ENCODE peak calls at places on chromosome 21, in seven cellular contexts. One of them, this sample, is unnamed.

GRCh38 chr21:41032536-41032935 is 135.4 kb upstream of the BACE2 start:
- DNase-seq in cerebellar nuclear complex: no peak
- DNase-seq in activated CD4-positive, alpha-beta memory T cell treated with anti-CD3 and anti-CD28 coated beads for 36 hours: no peak
- DNase-seq in activated gamma-delta T cell treated with Interleukin-2 at 50 U/mL for 16 hours: no peak
- DNase-seq in DMS153: no peak
- DNase-seq in stimulated activated CD4-positive, alpha-beta T cell treated with anti-CD3 and anti-CD28 coated beads, Interleukin-2, amount 100 ng/mL, for 24 hours: no peak
- DNase-seq in uterus: no peak
- DNase-seq in this sample: no peak

GRCh38 chr21:44701541-44701940 is 4.6 kb downstream of the KRTAP10-12 start:
- DNase-seq in DMS153: no peak
- DNase-seq in uterus: no peak
- DNase-seq in stimulated activated CD4-positive, alpha-beta T cell treated with anti-CD3 and anti-CD28 coated beads, Interleukin-2, amount 100 ng/mL, for 24 hours: peak
- DNase-seq in activated CD4-positive, alpha-beta memory T cell treated with anti-CD3 and anti-CD28 coated beads for 36 hours: no peak
- DNase-seq in cerebellar nuclear complex: no peak
- DNase-seq in activated gamma-delta T cell treated with Interleukin-2 at 50 U/mL for 16 hours: no peak
- DNase-seq in this sample: no peak

GRCh38 chr21:45020629-45021427 is 53.6 kb upstream of the ADARB1 start:
- DNase-seq in cerebellar nuclear complex: no peak
- DNase-seq in activated CD4-positive, alpha-beta memory T cell treated with anti-CD3 and anti-CD28 coated beads for 36 hours: no peak
- DNase-seq in DMS153: no peak
- DNase-seq in stimulated activated CD4-positive, alpha-beta T cell treated with anti-CD3 and anti-CD28 coated beads, Interleukin-2, amount 100 ng/mL, for 24 hours: no peak
- DNase-seq in activated gamma-delta T cell treated with Interleukin-2 at 50 U/mL for 16 hours: no peak
- DNase-seq in uterus: no peak
- DNase-seq in this sample: no peak

GRCh38 chr21:45543710-45544448 is 1.6 kb upstream of the SLC19A1 start:
- DNase-seq in stimulated activated CD4-positive, alpha-beta T cell treated with anti-CD3 and anti-CD28 coated beads, Interleukin-2, amount 100 ng/mL, for 24 hours: peak
- DNase-seq in cerebellar nuclear complex: no peak
- DNase-seq in DMS153: no peak
- DNase-seq in activated CD4-positive, alpha-beta memory T cell treated with anti-CD3 and anti-CD28 coated beads for 36 hours: peak
- DNase-seq in uterus: peak
- DNase-seq in activated gamma-delta T cell treated with Interleukin-2 at 50 U/mL for 16 hours: no peak
- DNase-seq in this sample: no peak

GRCh38 chr21:17679002-17679600 is 66.4 kb upstream of the BTG3 start:
- DNase-seq in cerebellar nuclear complex: no peak
- DNase-seq in DMS153: peak
- DNase-seq in activated gamma-delta T cell treated with Interleukin-2 at 50 U/mL for 16 hours: peak
- DNase-seq in activated CD4-positive, alpha-beta memory T cell treated with anti-CD3 and anti-CD28 coated beads for 36 hours: no peak
- DNase-seq in uterus: no peak
- DNase-seq in stimulated activated CD4-positive, alpha-beta T cell treated with anti-CD3 and anti-CD28 coated beads, Interleukin-2, amount 100 ng/mL, for 24 hours: no peak
- DNase-seq in this sample: peak

GRCh38 chr21:29938968-29939858 is 583 bp downstream of the GRIK1 start:
- DNase-seq in activated CD4-positive, alpha-beta memory T cell treated with anti-CD3 and anti-CD28 coated beads for 36 hours: no peak
- DNase-seq in cerebellar nuclear complex: no peak
- DNase-seq in activated gamma-delta T cell treated with Interleukin-2 at 50 U/mL for 16 hours: no peak
- DNase-seq in stimulated activated CD4-positive, alpha-beta T cell treated with anti-CD3 and anti-CD28 coated beads, Interleukin-2, amount 100 ng/mL, for 24 hours: no peak
- DNase-seq in uterus: no peak
- DNase-seq in DMS153: no peak
- DNase-seq in this sample: no peak

GRCh38 chr21:25647632-25648031 is 8.6 kb downstream of the JAM2 start:
- DNase-seq in DMS153: no peak
- DNase-seq in activated gamma-delta T cell treated with Interleukin-2 at 50 U/mL for 16 hours: no peak
- DNase-seq in activated CD4-positive, alpha-beta memory T cell treated with anti-CD3 and anti-CD28 coated beads for 36 hours: no peak
- DNase-seq in cerebellar nuclear complex: no peak
- DNase-seq in uterus: no peak
- DNase-seq in stimulated activated CD4-positive, alpha-beta T cell treated with anti-CD3 and anti-CD28 coated beads, Interleukin-2, amount 100 ng/mL, for 24 hours: no peak
- DNase-seq in this sample: no peak

GRCh38 chr21:34846601-34847112 is 177.9 kb downstream of the CLIC6 start:
- DNase-seq in activated gamma-delta T cell treated with Interleukin-2 at 50 U/mL for 16 hours: no peak
- DNase-seq in stimulated activated CD4-positive, alpha-beta T cell treated with anti-CD3 and anti-CD28 coated beads, Interleukin-2, amount 100 ng/mL, for 24 hours: no peak
- DNase-seq in DMS153: no peak
- DNase-seq in uterus: no peak
- DNase-seq in cerebellar nuclear complex: no peak
- DNase-seq in activated CD4-positive, alpha-beta memory T cell treated with anti-CD3 and anti-CD28 coated beads for 36 hours: no peak
- DNase-seq in this sample: no peak

GRCh38 chr21:41928621-41929220 is 25.1 kb downstream of the C2CD2 start:
- DNase-seq in DMS153: no peak
- DNase-seq in stimulated activated CD4-positive, alpha-beta T cell treated with anti-CD3 and anti-CD28 coated beads, Interleukin-2, amount 100 ng/mL, for 24 hours: no peak
- DNase-seq in activated gamma-delta T cell treated with Interleukin-2 at 50 U/mL for 16 hours: no peak
- DNase-seq in cerebellar nuclear complex: no peak
- DNase-seq in activated CD4-positive, alpha-beta memory T cell treated with anti-CD3 and anti-CD28 coated beads for 36 hours: no peak
- DNase-seq in uterus: no peak
- DNase-seq in this sample: no peak

GRCh38 chr21:26177741-26178452 is 7.3 kb upstream of the APP start:
- DNase-seq in activated CD4-positive, alpha-beta memory T cell treated with anti-CD3 and anti-CD28 coated beads for 36 hours: no peak
- DNase-seq in cerebellar nuclear complex: no peak
- DNase-seq in uterus: no peak
- DNase-seq in stimulated activated CD4-positive, alpha-beta T cell treated with anti-CD3 and anti-CD28 coated beads, Interleukin-2, amount 100 ng/mL, for 24 hours: no peak
- DNase-seq in DMS153: no peak
- DNase-seq in activated gamma-delta T cell treated with Interleukin-2 at 50 U/mL for 16 hours: no peak
- DNase-seq in this sample: no peak

GRCh38 chr21:39041815-39042214 is 141.4 kb downstream of the PSMG1 start:
- DNase-seq in activated CD4-positive, alpha-beta memory T cell treated with anti-CD3 and anti-CD28 coated beads for 36 hours: no peak
- DNase-seq in DMS153: no peak
- DNase-seq in activated gamma-delta T cell treated with Interleukin-2 at 50 U/mL for 16 hours: no peak
- DNase-seq in cerebellar nuclear complex: no peak
- DNase-seq in uterus: no peak
- DNase-seq in stimulated activated CD4-positive, alpha-beta T cell treated with anti-CD3 and anti-CD28 coated beads, Interleukin-2, amount 100 ng/mL, for 24 hours: no peak
- DNase-seq in this sample: no peak

GRCh38 chr21:44865561-44866280 is 7.8 kb downstream of the PTTG1IP start:
- DNase-seq in stimulated activated CD4-positive, alpha-beta T cell treated with anti-CD3 and anti-CD28 coated beads, Interleukin-2, amount 100 ng/mL, for 24 hours: no peak
- DNase-seq in uterus: no peak
- DNase-seq in activated CD4-positive, alpha-beta memory T cell treated with anti-CD3 and anti-CD28 coated beads for 36 hours: peak
- DNase-seq in cerebellar nuclear complex: no peak
- DNase-seq in DMS153: no peak
- DNase-seq in activated gamma-delta T cell treated with Interleukin-2 at 50 U/mL for 16 hours: no peak
- DNase-seq in this sample: peak

GRCh38 chr21:38766987-38767722 is 38.6 kb upstream of the ETS2 start:
- DNase-seq in activated CD4-positive, alpha-beta memory T cell treated with anti-CD3 and anti-CD28 coated beads for 36 hours: peak
- DNase-seq in stimulated activated CD4-positive, alpha-beta T cell treated with anti-CD3 and anti-CD28 coated beads, Interleukin-2, amount 100 ng/mL, for 24 hours: peak
- DNase-seq in DMS153: peak
- DNase-seq in cerebellar nuclear complex: no peak
- DNase-seq in activated gamma-delta T cell treated with Interleukin-2 at 50 U/mL for 16 hours: peak
- DNase-seq in uterus: no peak
- DNase-seq in this sample: peak

GRCh38 chr21:44582980-44583799 is 2.8 kb upstream of the KRTAP10-5 start:
- DNase-seq in cerebellar nuclear complex: no peak
- DNase-seq in stimulated activated CD4-positive, alpha-beta T cell treated with anti-CD3 and anti-CD28 coated beads, Interleukin-2, amount 100 ng/mL, for 24 hours: no peak
- DNase-seq in activated CD4-positive, alpha-beta memory T cell treated with anti-CD3 and anti-CD28 coated beads for 36 hours: no peak
- DNase-seq in DMS153: no peak
- DNase-seq in uterus: no peak
- DNase-seq in activated gamma-delta T cell treated with Interleukin-2 at 50 U/mL for 16 hours: no peak
- DNase-seq in this sample: no peak